ENCODE peak calls at places on chromosomes 3 and 15, in five cellular contexts. One of them, this sample, is unnamed.

GRCh38 chr15:100889359-100890058 is 9.9 kb downstream of the ALDH1A3 start:
- DNase-seq in GM12891: no peak
- DNase-seq in uterus: peak; percentile 70
- DNase-seq in adrenal gland: peak; percentile 20
- DNase-seq in ovary: peak; percentile 71
- DNase-seq in this sample: no peak

GRCh38 chr3:63429905-63430304 is 151.8 kb downstream of the SYNPR start:
- DNase-seq in uterus: no peak
- DNase-seq in ovary: no peak
- DNase-seq in GM12891: no peak
- DNase-seq in adrenal gland: no peak
- DNase-seq in this sample: no peak

GRCh38 chr15:58551764-58552504 is 120.1 kb downstream of the LIPC start:
- DNase-seq in GM12891: no peak
- DNase-seq in uterus: no peak
- DNase-seq in ovary: no peak
- DNase-seq in adrenal gland: peak; percentile 20
- DNase-seq in this sample: no peak

GRCh38 chr15:39125904-39126303 is 455.0 kb upstream of the THBS1 start:
- DNase-seq in GM12891: peak; percentile 32
- DNase-seq in uterus: no peak
- DNase-seq in adrenal gland: peak; percentile 21
- DNase-seq in ovary: no peak
- DNase-seq in this sample: no peak

GRCh38 chr3:131421301-131421700 is 39.7 kb downstream of the NUDT16 start:
- DNase-seq in ovary: no peak
- DNase-seq in adrenal gland: no peak
- DNase-seq in uterus: no peak
- DNase-seq in GM12891: no peak
- DNase-seq in this sample: no peak

GRCh38 chr3:165983284-165983683 is 146.1 kb upstream of the BCHE start:
- DNase-seq in uterus: no peak
- DNase-seq in ovary: no peak
- DNase-seq in GM12891: no peak
- DNase-seq in adrenal gland: no peak
- DNase-seq in this sample: no peak

GRCh38 chr15:78374436-78375393 is 34.6 kb downstream of the CRABP1 start:
- DNase-seq in uterus: no peak
- DNase-seq in GM12891: no peak
- DNase-seq in adrenal gland: no peak
- DNase-seq in ovary: no peak
- DNase-seq in this sample: peak; percentile 42

GRCh38 chr15:51243774-51244173 is 94.6 kb downstream of the CYP19A1 start:
- DNase-seq in uterus: no peak
- DNase-seq in adrenal gland: no peak
- DNase-seq in ovary: no peak
- DNase-seq in GM12891: no peak
- DNase-seq in this sample: no peak

GRCh38 chr3:36707623-36708409 is 56.5 kb downstream of the DCLK3 start:
- DNase-seq in uterus: no peak
- DNase-seq in adrenal gland: no peak
- DNase-seq in ovary: no peak
- DNase-seq in GM12891: no peak
- DNase-seq in this sample: peak; percentile 78

GRCh38 chr3:131762981-131763380 is 260.2 kb upstream of the MRPL3 start:
- DNase-seq in ovary: no peak
- DNase-seq in adrenal gland: no peak
- DNase-seq in uterus: no peak
- DNase-seq in GM12891: no peak
- DNase-seq in this sample: no peak

GRCh38 chr15:71807691-71808091 is 2.7 kb upstream of the NR2E3 start:
- DNase-seq in ovary: no peak
- DNase-seq in adrenal gland: no peak
- DNase-seq in uterus: no peak
- DNase-seq in GM12891: no peak
- DNase-seq in this sample: no peak

GRCh38 chr15:56913670-56914069 is 4.8 kb upstream of the TCF12 start:
- DNase-seq in ovary: no peak
- DNase-seq in uterus: no peak
- DNase-seq in GM12891: no peak
- DNase-seq in adrenal gland: no peak
- DNase-seq in this sample: no peak

GRCh38 chr15:73560501-73561117 is 72.6 kb downstream of the NPTN start:
- DNase-seq in uterus: no peak
- DNase-seq in ovary: no peak
- DNase-seq in adrenal gland: no peak
- DNase-seq in GM12891: no peak
- DNase-seq in this sample: no peak

GRCh38 chr3:111588527-111588926 is 6.6 kb downstream of the ZBED2 start:
- DNase-seq in ovary: no peak
- DNase-seq in adrenal gland: no peak
- DNase-seq in GM12891: no peak
- DNase-seq in uterus: no peak
- DNase-seq in this sample: no peak

GRCh38 chr3:57556459-57557087 is 499 bp downstream of the PDE12 start:
- DNase-seq in uterus: no peak
- DNase-seq in ovary: no peak
- DNase-seq in GM12891: no peak
- DNase-seq in adrenal gland: peak; percentile 32
- DNase-seq in this sample: peak; percentile 23

GRCh38 chr3:127786358-127787070 is 35.8 kb downstream of the MGLL start:
- DNase-seq in ovary: peak; percentile 52
- DNase-seq in uterus: peak; percentile 88
- DNase-seq in GM12891: no peak
- DNase-seq in adrenal gland: peak; percentile 76
- DNase-seq in this sample: no peak

GRCh38 chr15:98873441-98874218 is 134.0 kb downstream of the PGPEP1L start:
- DNase-seq in ovary: no peak
- DNase-seq in uterus: no peak
- DNase-seq in adrenal gland: no peak
- DNase-seq in GM12891: no peak
- DNase-seq in this sample: peak; percentile 38

GRCh38 chr15:69304176-69304533 is 5.4 kb downstream of the PAQR5 start:
- DNase-seq in adrenal gland: peak; percentile 86
- DNase-seq in ovary: no peak
- DNase-seq in uterus: no peak
- DNase-seq in GM12891: no peak
- DNase-seq in this sample: peak; percentile 51

GRCh38 chr3:150315711-150316110 is 92.4 kb upstream of the TSC22D2 start:
- DNase-seq in adrenal gland: no peak
- DNase-seq in GM12891: no peak
- DNase-seq in ovary: no peak
- DNase-seq in uterus: no peak
- DNase-seq in this sample: no peak

GRCh38 chr3:152289708-152290107 is 21.0 kb downstream of the MBNL1 start:
- DNase-seq in uterus: no peak
- DNase-seq in ovary: no peak
- DNase-seq in adrenal gland: no peak
- DNase-seq in GM12891: no peak
- DNase-seq in this sample: no peak

GRCh38 chr15:53978248-53978906 is at the start of gene UNC13C:
- DNase-seq in GM12891: no peak
- DNase-seq in uterus: peak; percentile 13
- DNase-seq in ovary: peak; percentile 15
- DNase-seq in adrenal gland: peak; percentile 7
- DNase-seq in this sample: no peak

GRCh38 chr15:95596487-95596886 is 734.0 kb upstream of the NR2F2 start:
- DNase-seq in GM12891: no peak
- DNase-seq in ovary: no peak
- DNase-seq in uterus: no peak
- DNase-seq in adrenal gland: no peak
- DNase-seq in this sample: no peak

GRCh38 chr3:179451335-179452165 is at the start of gene GNB4:
- DNase-seq in GM12891: peak; percentile 62
- DNase-seq in adrenal gland: peak; percentile 72
- DNase-seq in ovary: peak; percentile 69
- DNase-seq in uterus: peak; percentile 79
- DNase-seq in this sample: peak; percentile 92
- TF ChIP-seq POLR2A in GM12891: no peak
- TF ChIP-seq POLR2A in adrenal gland: no peak
- TF ChIP-seq POLR2A in ovary: peak; percentile 16
- TF ChIP-seq POLR2A in uterus: peak; percentile 59
- TF ChIP-seq POLR2A in this sample: peak; percentile 96

DNA sequence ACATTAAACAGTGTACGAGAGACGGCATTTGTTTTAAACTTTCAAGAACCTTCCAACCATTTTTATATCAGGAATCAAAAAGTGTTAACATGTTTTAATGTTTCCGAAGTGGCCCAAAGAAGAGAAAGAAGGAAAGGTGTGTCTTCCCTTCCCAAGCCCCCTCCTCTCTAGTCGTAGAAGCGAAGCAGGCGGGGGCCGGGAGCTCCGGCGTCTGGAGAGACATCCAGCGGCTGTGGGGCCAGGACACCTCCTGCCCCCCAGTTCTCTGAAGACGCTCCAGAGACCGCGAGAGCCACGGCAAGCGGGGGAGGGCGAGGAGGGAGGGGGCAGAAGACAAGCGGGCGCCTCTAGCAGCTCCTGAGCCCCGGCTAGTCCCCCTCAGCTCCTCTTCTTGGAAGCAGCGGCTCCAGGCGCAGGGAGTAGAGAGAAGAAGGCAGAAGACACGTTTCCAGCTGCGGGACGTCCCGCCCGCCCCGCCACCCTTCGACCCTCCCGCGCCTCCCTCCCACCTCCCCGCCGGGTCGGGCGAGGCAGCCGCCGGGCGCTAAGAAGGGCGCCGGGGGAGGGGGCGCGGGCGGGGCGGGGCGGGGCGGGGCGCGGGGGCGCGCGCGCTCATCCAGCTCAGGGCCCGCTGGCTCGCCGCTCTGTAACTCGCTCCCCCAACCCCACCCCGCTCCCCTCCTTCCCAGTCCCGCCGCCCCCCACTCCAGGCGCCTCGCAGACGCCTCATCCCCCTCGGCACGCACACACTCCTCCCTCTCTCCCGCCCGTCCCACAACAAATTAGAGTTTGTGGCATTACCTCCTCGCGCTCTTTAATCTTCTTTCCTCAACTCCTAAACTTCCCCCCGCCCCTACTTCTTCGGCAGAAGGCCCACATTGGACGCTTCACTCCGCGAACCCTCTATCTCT is at the start of gene ZBTB20:
- DNase-seq in ovary: peak; percentile 78
- DNase-seq in adrenal gland: peak; percentile 78
- DNase-seq in uterus: peak; percentile 78
- DNase-seq in GM12891: peak; percentile 66
- DNase-seq in this sample: peak; percentile 33
- TF ChIP-seq POLR2A in ovary: peak; percentile 34
- TF ChIP-seq POLR2A in adrenal gland: peak; percentile 67
- TF ChIP-seq POLR2A in uterus: no peak
- TF ChIP-seq POLR2A in GM12891: peak; percentile 64
- TF ChIP-seq POLR2A in this sample: peak; percentile 58

GRCh38 chr3:196096382-196096953 is 14.6 kb upstream of the TFRC start:
- DNase-seq in GM12891: no peak
- DNase-seq in adrenal gland: peak; percentile 20
- DNase-seq in ovary: no peak
- DNase-seq in uterus: no peak
- DNase-seq in this sample: no peak
- TF ChIP-seq POLR2A in GM12891: no peak
- TF ChIP-seq POLR2A in adrenal gland: no peak
- TF ChIP-seq POLR2A in ovary: no peak
- TF ChIP-seq POLR2A in uterus: no peak
- TF ChIP-seq POLR2A in this sample: no peak

GRCh38 chr15:74995182-74995778 is at the start of gene SCAMP5:
- DNase-seq in GM12891: peak; percentile 96
- DNase-seq in ovary: peak; percentile 94
- DNase-seq in uterus: peak; percentile 81
- DNase-seq in adrenal gland: peak; percentile 97
- DNase-seq in this sample: peak; percentile 89
- TF ChIP-seq POLR2A in GM12891: no peak
- TF ChIP-seq POLR2A in ovary: no peak
- TF ChIP-seq POLR2A in uterus: no peak
- TF ChIP-seq POLR2A in adrenal gland: peak; percentile 67
- TF ChIP-seq POLR2A in this sample: peak; percentile 22

GRCh38 chr3:40452876-40453730 is 4.0 kb upstream of the RPL14 start:
- DNase-seq in adrenal gland: peak; percentile 99
- DNase-seq in uterus: peak; percentile 97
- DNase-seq in ovary: peak; percentile 97
- DNase-seq in GM12891: peak; percentile 80
- DNase-seq in this sample: peak; percentile 94
- TF ChIP-seq POLR2A in adrenal gland: peak; percentile 75
- TF ChIP-seq POLR2A in uterus: peak; percentile 39
- TF ChIP-seq POLR2A in ovary: peak; percentile 36
- TF ChIP-seq POLR2A in GM12891: peak; percentile 77
- TF ChIP-seq POLR2A in this sample: peak; percentile 45

This sample was measured in H54.